ENCODE peak calls at places on chromosome 20, in five cellular contexts. H is iPS-NIHi11, L is WTC11, S is SJSA1, R is NCI-H1092 treated with DMSO at 0.1 percent for 48 hours. J is an unnamed sample.

GRCh38 chr20:15220778-15221565 is 883.6 kb upstream of the FLRT3 start:
- DNase-seq in H (no peak), L (no peak), S (no peak), R (no peak), J (peak)

GRCh38 chr20:23666189-23666588 is 22.6 kb downstream of the CST4 start:
- DNase-seq in H (peak), L (no peak), S (no peak), R (no peak), J (no peak)

GRCh38 chr20:47535088-47535487 is 33.4 kb downstream of the NCOA3 start:
- DNase-seq in H (peak), L (peak), S (no peak), R (no peak), J (peak)

GRCh38 chr20:53914091-53914860 is 156.1 kb downstream of the BCAS1 start:
- DNase-seq in H (no peak), L (no peak), S (no peak), R (no peak), J (no peak)

GRCh38 chr20:43440531-43440930 is 17.2 kb upstream of the SRSF6 start:
- DNase-seq in H (no peak), L (no peak), S (no peak), R (no peak), J (no peak)

GRCh38 chr20:21808863-21809664 is 103.6 kb downstream of the PAX1 start:
- DNase-seq in H (peak), L (peak), S (no peak), R (peak), J (peak)

GRCh38 chr20:24492031-24492607 is 22.7 kb downstream of the SYNDIG1 start:
- DNase-seq in H (peak), L (peak), S (no peak), R (no peak), J (peak)

GRCh38 chr20:47256665-47257236 is 99.7 kb downstream of the ZMYND8 start:
- DNase-seq in H (no peak), L (no peak), S (peak), R (no peak), J (no peak)

GRCh38 chr20:51532577-51533191 is 9.8 kb downstream of the NFATC2 start:
- DNase-seq in H (no peak), L (no peak), S (no peak), R (no peak), J (no peak)

GRCh38 chr20:46111028-46111835 is 6.9 kb upstream of the CD40 start:
- DNase-seq in H (no peak), L (no peak), S (no peak), R (no peak), J (no peak)

GRCh38 chr20:24943196-24943595 is 5.9 kb upstream of the CST7 start:
- DNase-seq in H (no peak), L (no peak), S (no peak), R (no peak), J (no peak)

GRCh38 chr20:17708675-17709360 is 9.1 kb downstream of the BANF2 start:
- DNase-seq in H (no peak), L (no peak), S (peak), R (no peak), J (peak)

GRCh38 chr20:62860924-62861691 is 514 bp downstream of the TCFL5 start:
- DNase-seq in H (peak), L (no peak), S (peak), R (no peak), J (peak)

GRCh38 chr20:39039261-39039660 is 77.1 kb downstream of the DHX35 start:
- DNase-seq in H (no peak), L (no peak), S (no peak), R (no peak), J (no peak)

GRCh38 chr20:36051318-36052116 is 83.1 kb downstream of the CNBD2 start:
- DNase-seq in H (no peak), L (peak), S (no peak), R (no peak), J (no peak)

GRCh38 chr20:62776692-62777527 is 19.4 kb upstream of the MRGBP start:
- DNase-seq in H (peak), L (no peak), S (no peak), R (no peak), J (no peak)

GRCh38 chr20:38143646-38144554 is 21.2 kb downstream of the TGM2 start:
- DNase-seq in H (no peak), L (no peak), S (peak), R (no peak), J (no peak)

GRCh38 chr20:39165099-39165498 is 203.0 kb downstream of the DHX35 start:
- DNase-seq in H (no peak), L (no peak), S (no peak), R (no peak), J (no peak)

GRCh38 chr20:48730977-48731376 is 96.8 kb downstream of the PREX1 start:
- DNase-seq in H (no peak), L (no peak), S (no peak), R (no peak), J (no peak)

GRCh38 chr20:45328451-45328850 is 19.8 kb downstream of the SDC4 start:
- DNase-seq in H (no peak), L (no peak), S (no peak), R (no peak), J (no peak)

J was measured in neural progenitor cell.